ENCODE peak calls at places on chromosomes 4 and X, in seven cellular contexts. One of them, this sample, is unnamed.

GRCh38 chr4:172648471-172648870 is 520.1 kb upstream of the GALNT7 start:
- DNase-seq in HFF-Myc: no peak
- DNase-seq in mucosa of descending colon: no peak
- DNase-seq in transverse colon: no peak
- DNase-seq in AG10803: no peak
- DNase-seq in upper lobe of right lung: no peak
- DNase-seq in fibroblast of the aortic adventitia: peak; percentile 6
- DNase-seq in this sample: no peak

GRCh38 chr4:102299708-102300107 is 45.6 kb downstream of the SLC39A8 start:
- DNase-seq in HFF-Myc: peak; percentile 21
- DNase-seq in AG10803: peak; percentile 61
- DNase-seq in upper lobe of right lung: no peak
- DNase-seq in fibroblast of the aortic adventitia: peak; percentile 76
- DNase-seq in transverse colon: no peak
- DNase-seq in mucosa of descending colon: peak; percentile 16
- DNase-seq in this sample: no peak

GRCh38 chr4:152992027-152992426 is 55.9 kb downstream of the FHDC1 start:
- DNase-seq in HFF-Myc: no peak
- DNase-seq in transverse colon: peak; percentile 36
- DNase-seq in AG10803: no peak
- DNase-seq in upper lobe of right lung: no peak
- DNase-seq in fibroblast of the aortic adventitia: no peak
- DNase-seq in mucosa of descending colon: peak; percentile 28
- DNase-seq in this sample: no peak

GRCh38 chr4:1480720-1481119 is 74.5 kb upstream of the NKX1-1 start:
- DNase-seq in transverse colon: no peak
- DNase-seq in upper lobe of right lung: peak; percentile 21
- DNase-seq in mucosa of descending colon: no peak
- DNase-seq in AG10803: no peak
- DNase-seq in fibroblast of the aortic adventitia: no peak
- DNase-seq in HFF-Myc: no peak
- DNase-seq in this sample: no peak

GRCh38 chr4:105158837-105159236 is 12.2 kb downstream of the TET2 start:
- DNase-seq in upper lobe of right lung: peak; percentile 71
- DNase-seq in HFF-Myc: no peak
- DNase-seq in fibroblast of the aortic adventitia: no peak
- DNase-seq in mucosa of descending colon: peak; percentile 25
- DNase-seq in AG10803: peak; percentile 42
- DNase-seq in transverse colon: no peak
- DNase-seq in this sample: no peak

GRCh38 chr4:14824189-14824588 is 178.1 kb upstream of the CPEB2 start:
- DNase-seq in mucosa of descending colon: peak; percentile 63
- DNase-seq in upper lobe of right lung: no peak
- DNase-seq in fibroblast of the aortic adventitia: no peak
- DNase-seq in transverse colon: peak; percentile 39
- DNase-seq in AG10803: no peak
- DNase-seq in HFF-Myc: no peak
- DNase-seq in this sample: no peak

GRCh38 chr4:126766266-126766665 is 866.5 kb upstream of the INTU start:
- DNase-seq in fibroblast of the aortic adventitia: peak; percentile 63
- DNase-seq in AG10803: no peak
- DNase-seq in mucosa of descending colon: peak; percentile 19
- DNase-seq in upper lobe of right lung: no peak
- DNase-seq in transverse colon: no peak
- DNase-seq in HFF-Myc: no peak
- DNase-seq in this sample: no peak

GRCh38 chrX:47170861-47171692 is 22.6 kb upstream of the UBA1 start:
- DNase-seq in AG10803: no peak
- DNase-seq in mucosa of descending colon: no peak
- DNase-seq in fibroblast of the aortic adventitia: no peak
- DNase-seq in HFF-Myc: no peak
- DNase-seq in upper lobe of right lung: peak; percentile 20
- DNase-seq in transverse colon: no peak
- DNase-seq in this sample: no peak

GRCh38 chr4:87506974-87507701 is 22.0 kb downstream of the SPARCL1 start:
- DNase-seq in mucosa of descending colon: no peak
- DNase-seq in fibroblast of the aortic adventitia: peak; percentile 94
- DNase-seq in transverse colon: no peak
- DNase-seq in HFF-Myc: no peak
- DNase-seq in AG10803: peak; percentile 93
- DNase-seq in upper lobe of right lung: no peak
- DNase-seq in this sample: peak; percentile 29

GRCh38 chr4:79653871-79654270 is 245.8 kb upstream of the GK2 start:
- DNase-seq in fibroblast of the aortic adventitia: no peak
- DNase-seq in transverse colon: no peak
- DNase-seq in AG10803: no peak
- DNase-seq in upper lobe of right lung: peak; percentile 35
- DNase-seq in HFF-Myc: no peak
- DNase-seq in mucosa of descending colon: no peak
- DNase-seq in this sample: peak; percentile 60

GRCh38 chr4:152970102-152970820 is 34.1 kb downstream of the FHDC1 start:
- DNase-seq in upper lobe of right lung: no peak
- DNase-seq in HFF-Myc: peak; percentile 10
- DNase-seq in mucosa of descending colon: no peak
- DNase-seq in AG10803: peak; percentile 25
- DNase-seq in transverse colon: no peak
- DNase-seq in fibroblast of the aortic adventitia: peak; percentile 51
- DNase-seq in this sample: no peak

GRCh38 chrX:31653395-31653794 is 581.6 kb upstream of the FTHL17 start:
- DNase-seq in HFF-Myc: no peak
- DNase-seq in fibroblast of the aortic adventitia: no peak
- DNase-seq in upper lobe of right lung: no peak
- DNase-seq in mucosa of descending colon: no peak
- DNase-seq in AG10803: no peak
- DNase-seq in transverse colon: no peak
- DNase-seq in this sample: no peak

GRCh38 chr4:153341575-153342090 is 2.9 kb upstream of the MND1 start:
- DNase-seq in HFF-Myc: no peak
- DNase-seq in fibroblast of the aortic adventitia: peak; percentile 49
- DNase-seq in mucosa of descending colon: no peak
- DNase-seq in AG10803: peak; percentile 42
- DNase-seq in upper lobe of right lung: no peak
- DNase-seq in transverse colon: no peak
- DNase-seq in this sample: no peak

GRCh38 chr4:4394644-4395043 is 7.7 kb downstream of the NSG1 start:
- DNase-seq in AG10803: no peak
- DNase-seq in upper lobe of right lung: no peak
- DNase-seq in mucosa of descending colon: no peak
- DNase-seq in fibroblast of the aortic adventitia: peak; percentile 57
- DNase-seq in transverse colon: no peak
- DNase-seq in HFF-Myc: no peak
- DNase-seq in this sample: peak; percentile 41

GRCh38 chrX:9122504-9123245 is 88.7 kb upstream of the FAM9B start:
- DNase-seq in HFF-Myc: no peak
- DNase-seq in AG10803: peak; percentile 20
- DNase-seq in fibroblast of the aortic adventitia: no peak
- DNase-seq in transverse colon: no peak
- DNase-seq in mucosa of descending colon: no peak
- DNase-seq in upper lobe of right lung: no peak
- DNase-seq in this sample: no peak

GRCh38 chrX:108361316-108361715 is 76.9 kb downstream of the COL4A6 start:
- DNase-seq in HFF-Myc: no peak
- DNase-seq in transverse colon: no peak
- DNase-seq in fibroblast of the aortic adventitia: peak; percentile 43
- DNase-seq in AG10803: no peak
- DNase-seq in mucosa of descending colon: no peak
- DNase-seq in upper lobe of right lung: no peak
- DNase-seq in this sample: no peak

GRCh38 chrX:108362026-108362425 is 76.2 kb downstream of the COL4A6 start:
- DNase-seq in upper lobe of right lung: no peak
- DNase-seq in HFF-Myc: no peak
- DNase-seq in fibroblast of the aortic adventitia: no peak
- DNase-seq in AG10803: no peak
- DNase-seq in mucosa of descending colon: no peak
- DNase-seq in transverse colon: no peak
- DNase-seq in this sample: no peak

DNA sequence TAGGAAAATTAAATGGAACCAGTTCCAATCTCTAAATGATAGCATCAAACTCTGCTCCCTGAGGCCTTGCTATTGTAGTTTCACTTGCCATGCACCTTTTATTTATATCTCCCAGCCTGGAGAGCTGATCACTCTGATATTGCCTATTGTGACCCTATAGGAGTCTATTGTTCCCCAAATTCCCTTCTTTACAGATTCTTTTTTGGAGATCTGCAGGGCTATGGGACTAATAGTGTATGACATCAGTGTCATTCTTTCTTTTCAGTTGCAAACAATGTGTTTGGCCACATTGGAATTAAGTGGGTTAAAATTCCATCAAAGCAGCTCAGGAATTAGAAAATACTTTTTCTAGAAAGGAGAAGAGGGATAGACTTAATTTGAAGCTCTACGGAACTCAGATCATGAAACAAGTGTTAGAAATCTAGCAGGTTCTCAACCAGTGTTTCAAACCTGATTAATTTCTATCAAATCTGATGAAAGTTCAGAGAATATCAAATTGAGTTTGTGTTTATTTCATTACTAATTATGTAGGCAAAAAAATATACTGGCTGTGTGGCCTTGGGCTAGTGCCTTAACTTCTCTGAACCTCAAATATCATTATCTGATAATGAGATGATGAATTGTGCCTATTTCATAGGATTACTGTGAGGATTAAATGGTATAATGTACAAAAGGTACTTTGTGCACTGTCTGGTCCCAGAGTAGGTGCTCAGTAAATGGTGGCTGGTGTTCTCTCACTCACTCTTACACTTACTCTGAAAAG is 71.4 kb downstream of the COL4A6 start:
- DNase-seq in AG10803: no peak
- DNase-seq in transverse colon: no peak
- DNase-seq in mucosa of descending colon: no peak
- DNase-seq in upper lobe of right lung: no peak
- DNase-seq in HFF-Myc: no peak
- DNase-seq in fibroblast of the aortic adventitia: no peak
- DNase-seq in this sample: no peak
- TF ChIP-seq CTCF in AG10803: no peak
- TF ChIP-seq CTCF in transverse colon: no peak
- TF ChIP-seq CTCF in mucosa of descending colon: no peak
- TF ChIP-seq CTCF in upper lobe of right lung: no peak
- TF ChIP-seq CTCF in HFF-Myc: no peak
- TF ChIP-seq CTCF in fibroblast of the aortic adventitia: no peak
- TF ChIP-seq CTCF in this sample: no peak

DNA sequence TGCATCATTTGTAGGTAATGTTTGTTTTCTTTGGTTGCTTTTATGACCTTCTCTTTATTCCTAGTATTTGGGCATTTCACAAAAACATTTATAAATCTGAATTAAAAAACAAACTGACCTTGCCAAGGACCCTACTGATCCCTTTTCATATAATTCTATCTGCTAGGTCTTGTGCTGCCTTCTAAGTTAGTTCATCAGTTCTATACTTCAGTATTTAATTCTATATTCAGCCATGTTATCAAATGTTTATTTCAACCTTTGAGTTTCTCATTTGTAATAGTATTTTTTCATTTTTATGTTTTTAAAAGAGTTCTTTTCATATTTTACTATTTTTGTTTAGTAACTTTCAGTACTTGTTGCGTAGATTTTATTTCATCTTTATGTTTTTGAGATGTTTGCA is 155.3 kb downstream of the SNCA start:
- DNase-seq in HFF-Myc: no peak
- DNase-seq in transverse colon: no peak
- DNase-seq in upper lobe of right lung: no peak
- DNase-seq in mucosa of descending colon: no peak
- DNase-seq in AG10803: no peak
- DNase-seq in fibroblast of the aortic adventitia: no peak
- DNase-seq in this sample: no peak
- H3K4me3 ChIP-seq in HFF-Myc: no peak overlapping the region
- H3K4me3 ChIP-seq in transverse colon: no peak overlapping the region
- H3K4me3 ChIP-seq in upper lobe of right lung: no peak overlapping the region
- H3K4me3 ChIP-seq in mucosa of descending colon: no peak overlapping the region
- H3K4me3 ChIP-seq in AG10803: no peak overlapping the region
- H3K4me3 ChIP-seq in fibroblast of the aortic adventitia: no peak overlapping the region
- H3K4me3 ChIP-seq in this sample: no peak overlapping the region

DNA sequence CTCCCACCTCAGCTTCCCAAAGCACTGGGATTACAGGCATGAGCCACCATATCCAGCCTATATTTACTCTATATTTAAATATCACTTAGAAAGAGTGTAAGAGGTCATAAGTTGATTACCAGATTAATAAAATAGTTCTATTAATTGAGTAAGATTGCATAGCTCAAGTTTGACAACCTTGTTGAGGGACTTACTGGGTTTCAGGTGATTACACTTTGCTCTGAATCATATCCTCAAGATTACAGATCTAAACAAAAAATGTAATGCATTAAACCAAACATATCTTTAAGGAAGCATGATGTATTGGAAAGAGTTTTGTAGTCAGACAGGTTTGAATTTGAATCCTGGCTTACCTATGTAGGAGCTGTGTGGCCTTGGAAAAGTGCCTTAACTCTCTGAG is 47.9 kb upstream of the IL13RA2 start:
- DNase-seq in mucosa of descending colon: no peak
- DNase-seq in fibroblast of the aortic adventitia: no peak
- DNase-seq in AG10803: no peak
- DNase-seq in upper lobe of right lung: no peak
- DNase-seq in HFF-Myc: no peak
- DNase-seq in transverse colon: no peak
- DNase-seq in this sample: no peak
- TF ChIP-seq CTCF in mucosa of descending colon: no peak
- TF ChIP-seq CTCF in fibroblast of the aortic adventitia: no peak
- TF ChIP-seq CTCF in AG10803: no peak
- TF ChIP-seq CTCF in upper lobe of right lung: no peak
- TF ChIP-seq CTCF in HFF-Myc: no peak
- TF ChIP-seq CTCF in transverse colon: no peak
- TF ChIP-seq CTCF in this sample: no peak

GRCh38 chr4:78562687-78563086 is 11.1 kb downstream of the ANXA3 start:
- DNase-seq in mucosa of descending colon: no peak
- DNase-seq in fibroblast of the aortic adventitia: no peak
- DNase-seq in transverse colon: no peak
- DNase-seq in HFF-Myc: no peak
- DNase-seq in upper lobe of right lung: no peak
- DNase-seq in AG10803: no peak
- DNase-seq in this sample: no peak

GRCh38 chr4:78557841-78558240 is 6.3 kb downstream of the ANXA3 start:
- DNase-seq in upper lobe of right lung: no peak
- DNase-seq in HFF-Myc: no peak
- DNase-seq in mucosa of descending colon: no peak
- DNase-seq in fibroblast of the aortic adventitia: no peak
- DNase-seq in AG10803: no peak
- DNase-seq in transverse colon: no peak
- DNase-seq in this sample: no peak

GRCh38 chr4:78560296-78560963 is 8.9 kb downstream of the ANXA3 start:
- DNase-seq in AG10803: peak; percentile 78
- DNase-seq in upper lobe of right lung: no peak
- DNase-seq in transverse colon: no peak
- DNase-seq in HFF-Myc: no peak
- DNase-seq in fibroblast of the aortic adventitia: peak; percentile 98
- DNase-seq in mucosa of descending colon: no peak
- DNase-seq in this sample: no peak

GRCh38 chr4:78558421-78558820 is 6.9 kb downstream of the ANXA3 start:
- DNase-seq in upper lobe of right lung: no peak
- DNase-seq in fibroblast of the aortic adventitia: peak; percentile 79
- DNase-seq in transverse colon: no peak
- DNase-seq in AG10803: peak; percentile 13
- DNase-seq in mucosa of descending colon: no peak
- DNase-seq in HFF-Myc: no peak
- DNase-seq in this sample: no peak

DNA sequence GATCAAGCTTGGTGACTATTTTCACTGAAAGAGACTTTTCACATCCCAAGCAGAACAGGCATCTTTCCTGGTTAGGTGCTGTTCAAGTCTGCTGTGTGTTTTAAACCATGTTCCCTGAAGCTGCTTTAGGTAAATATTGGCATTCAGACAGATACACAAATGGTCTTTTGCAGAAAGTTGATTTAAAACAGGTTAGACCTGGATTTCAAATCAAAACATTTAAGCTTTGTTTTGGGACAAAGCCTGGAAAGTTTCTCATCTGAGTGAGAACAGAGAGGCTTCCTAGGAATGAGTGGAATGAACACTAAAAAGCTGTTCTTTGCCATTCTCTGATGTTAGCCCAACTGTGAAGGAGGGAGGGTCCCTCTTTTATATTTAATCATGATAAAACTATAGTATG is 10.1 kb downstream of the ANXA3 start:
- DNase-seq in HFF-Myc: no peak
- DNase-seq in mucosa of descending colon: no peak
- DNase-seq in transverse colon: no peak
- DNase-seq in AG10803: peak; percentile 40
- DNase-seq in fibroblast of the aortic adventitia: peak; percentile 84
- DNase-seq in upper lobe of right lung: no peak
- DNase-seq in this sample: no peak
- H3K4me3 ChIP-seq in HFF-Myc: no peak overlapping the region
- H3K4me3 ChIP-seq in mucosa of descending colon: no peak overlapping the region
- H3K4me3 ChIP-seq in transverse colon: no peak overlapping the region
- H3K4me3 ChIP-seq in AG10803: no peak overlapping the region
- H3K4me3 ChIP-seq in fibroblast of the aortic adventitia: no peak overlapping the region
- H3K4me3 ChIP-seq in upper lobe of right lung: no peak overlapping the region
- H3K4me3 ChIP-seq in this sample: no peak overlapping the region